ENCODE peak calls at places on chromosome 18, in nine cellular contexts. S is neural progenitor cell, H is GM23338, V is fibroblast of lung, W is astrocyte, A is GM23248, G is IMR-90, K is hepatocyte, B is OCI-LY7. Y is an unnamed sample.
A peak's percentile ranks its signal among the peaks of the same experiment; 100 is the strongest.

GRCh38 chr18:79791141-79791972 is 6.4 kb upstream of the KCNG2 start:
- DNase-seq in S (no peak), K (peak; percentile 72), B (no peak), V (peak; percentile 98), H (no peak), A (peak; percentile 93), G (peak; percentile 99), W (peak; percentile 98), Y (peak; percentile 77)

GRCh38 chr18:78579854-78580577 is 399.6 kb upstream of the SALL3 start:
- DNase-seq in W (no peak), B (no peak), K (no peak), A (no peak), G (no peak), S (no peak), H (no peak), V (no peak), Y (no peak)

GRCh38 chr18:9120796-9121195 is 15.8 kb upstream of the ANKRD12 start:
- DNase-seq in W (no peak), B (no peak), A (no peak), S (no peak), V (no peak), G (no peak), K (no peak), H (no peak), Y (no peak)

GRCh38 chr18:46265190-46266156 is 161.3 kb downstream of the HAUS1 start:
- DNase-seq in K (no peak), B (no peak), W (no peak), V (no peak), S (no peak), G (no peak), A (no peak), H (peak; percentile 24), Y (no peak)

GRCh38 chr18:35526476-35527120 is 28.8 kb upstream of the INO80C start:
- DNase-seq in W (peak; percentile 9), V (peak; percentile 28), S (no peak), G (no peak), K (no peak), A (peak; percentile 46), B (no peak), H (peak; percentile 50), Y (peak; percentile 52)

GRCh38 chr18:37497836-37498518 is 67.6 kb downstream of the CELF4 start:
- DNase-seq in K (no peak), B (no peak), W (no peak), S (no peak), H (no peak), G (no peak), V (no peak), A (no peak), Y (peak; percentile 8)

GRCh38 chr18:45879681-45880655 is 54.5 kb downstream of the SIGLEC15 start:
- DNase-seq in G (peak; percentile 65), K (peak; percentile 85), V (peak; percentile 66), B (peak; percentile 30), S (peak; percentile 86), W (peak; percentile 29), A (peak; percentile 74), H (peak; percentile 86), Y (peak; percentile 50)

GRCh38 chr18:41577529-41577928 is 377.5 kb upstream of the PIK3C3 start:
- DNase-seq in S (no peak), B (no peak), W (no peak), K (no peak), H (no peak), G (no peak), A (no peak), V (no peak), Y (no peak)

GRCh38 chr18:10798727-10799435 is 273.1 kb downstream of the NAPG start:
- DNase-seq in G (peak; percentile 16), W (peak; percentile 19), K (peak; percentile 75), V (peak; percentile 11), S (no peak), A (peak; percentile 10), B (no peak), H (peak; percentile 18), Y (no peak)

GRCh38 chr18:9612215-9612830 is 2.0 kb downstream of the PPP4R1 start:
- DNase-seq in H (peak; percentile 37), K (peak; percentile 61), V (peak; percentile 58), A (peak; percentile 75), S (peak; percentile 32), B (peak; percentile 72), G (peak; percentile 58), W (peak; percentile 32), Y (peak; percentile 67)

GRCh38 chr18:22335644-22336275 is 82.0 kb downstream of the CTAGE1 start:
- DNase-seq in G (no peak), W (no peak), B (no peak), S (no peak), A (no peak), H (no peak), K (no peak), V (no peak), Y (no peak)

GRCh38 chr18:37383036-37383788 is 182.4 kb downstream of the CELF4 start:
- DNase-seq in S (no peak), B (no peak), V (no peak), A (peak; percentile 54), H (peak; percentile 49), W (no peak), G (no peak), K (no peak), Y (no peak)

GRCh38 chr18:46054956-46055831 is 16.9 kb downstream of the PSTPIP2 start:
- DNase-seq in V (no peak), G (no peak), A (no peak), B (no peak), H (no peak), K (no peak), W (no peak), S (no peak), Y (no peak)

GRCh38 chr18:39845673-39846072 is 2109.4 kb upstream of the PIK3C3 start:
- DNase-seq in K (no peak), H (no peak), G (no peak), A (no peak), S (no peak), W (no peak), V (peak; percentile 30), B (no peak), Y (no peak)
- H2AFZ ChIP-seq in K (no peak overlapping the region), H (no peak overlapping the region), G (no peak overlapping the region), A (no peak overlapping the region), S (no peak overlapping the region), W (no peak overlapping the region), V (no peak overlapping the region), B (no peak overlapping the region), Y (no peak overlapping the region)

GRCh38 chr18:68314403-68314802 is 400.5 kb downstream of the TMX3 start:
- DNase-seq in G (peak; percentile 35), S (no peak), W (peak; percentile 51), K (peak; percentile 10), B (no peak), V (no peak), A (peak; percentile 4), H (no peak), Y (no peak)

DNA sequence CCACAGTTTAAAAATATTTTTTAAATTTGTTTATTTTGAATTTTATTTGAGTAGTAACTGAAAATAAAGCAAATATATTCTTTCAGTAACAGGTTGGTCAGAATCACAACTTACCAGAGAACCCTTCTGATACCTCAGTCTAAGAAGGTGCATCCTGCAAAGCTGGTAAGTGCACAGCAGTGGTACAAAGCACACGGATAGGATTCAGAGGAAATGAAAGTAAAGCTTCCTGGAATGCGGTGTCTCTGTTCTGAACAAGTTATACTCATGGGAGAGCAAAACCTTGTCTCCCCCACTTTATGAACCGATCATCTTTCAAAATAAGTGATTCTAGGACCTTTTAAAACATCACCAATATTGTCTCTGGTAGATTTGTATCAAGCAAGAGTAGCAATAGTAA is 398.3 kb downstream of the TMX3 start:
- DNase-seq in G (peak; percentile 28), K (no peak), W (peak; percentile 25), H (peak; percentile 2), B (no peak), S (no peak), A (peak; percentile 64), V (peak; percentile 38), Y (peak; percentile 5)
- H2AFZ ChIP-seq in G (no peak overlapping the region), K (peak overlapping the region; percentile 4), W (peak overlapping the region; percentile 54), H (no peak overlapping the region), B (no peak overlapping the region), S (no peak overlapping the region), A (peak overlapping the region; percentile 99), V (peak overlapping the region; percentile 82), Y (peak overlapping the region; percentile 61)

GRCh38 chr18:61750840-61751668 is 141.8 kb downstream of the RNF152 start:
- DNase-seq in V (no peak), W (no peak), K (no peak), A (no peak), H (no peak), G (no peak), S (no peak), B (no peak), Y (no peak)

GRCh38 chr18:61754039-61754583 is 138.7 kb downstream of the RNF152 start:
- DNase-seq in K (no peak), G (no peak), A (no peak), H (no peak), B (no peak), S (no peak), V (no peak), W (no peak), Y (no peak)

GRCh38 chr18:61755553-61755952 is 137.3 kb downstream of the RNF152 start:
- DNase-seq in G (peak; percentile 18), S (no peak), V (no peak), W (no peak), A (no peak), K (no peak), B (no peak), H (no peak), Y (no peak)

GRCh38 chr18:61753373-61753772 is 139.4 kb downstream of the RNF152 start:
- DNase-seq in H (no peak), K (no peak), S (peak; percentile 17), B (no peak), G (no peak), V (no peak), A (no peak), W (no peak), Y (no peak)

GRCh38 chr18:61752973-61753372 is 139.8 kb downstream of the RNF152 start:
- DNase-seq in V (no peak), W (no peak), H (no peak), B (no peak), K (no peak), G (no peak), A (no peak), S (no peak), Y (no peak)
- H2AFZ ChIP-seq in V (no peak overlapping the region), W (no peak overlapping the region), H (no peak overlapping the region), B (no peak overlapping the region), K (no peak overlapping the region), G (peak overlapping the region; percentile 37), A (no peak overlapping the region), S (no peak overlapping the region), Y (no peak overlapping the region)

GRCh38 chr18:47829831-47830230 is 100.6 kb downstream of the SMAD2 start:
- DNase-seq in G (no peak), V (no peak), S (no peak), W (peak; percentile 49), H (no peak), K (no peak), A (no peak), B (no peak), Y (no peak)
- H2AFZ ChIP-seq in G (no peak overlapping the region), V (no peak overlapping the region), S (no peak overlapping the region), W (no peak overlapping the region), H (no peak overlapping the region), K (no peak overlapping the region), A (no peak overlapping the region), B (no peak overlapping the region), Y (no peak overlapping the region)

DNA sequence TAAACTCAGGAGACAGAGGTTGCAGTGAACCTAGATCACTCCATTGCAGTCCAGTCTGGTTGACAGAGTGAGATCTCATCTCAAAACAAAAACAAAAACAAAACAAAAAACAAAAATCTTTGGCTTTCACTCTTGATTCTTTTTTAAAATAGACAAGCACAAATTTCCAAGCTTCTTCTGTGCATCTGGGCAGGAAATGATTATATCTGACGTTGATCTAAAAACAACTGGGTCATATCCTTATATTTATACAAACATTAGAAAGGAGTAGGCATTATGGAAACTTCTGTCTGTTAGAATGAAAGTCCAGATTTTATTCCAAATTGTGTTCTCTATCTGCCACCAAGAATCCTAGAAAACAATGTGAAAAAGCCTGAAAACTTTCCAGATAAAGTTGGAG is 26.2 kb upstream of the PMAIP1 start:
- DNase-seq in K (no peak), A (peak; percentile 17), W (no peak), B (no peak), S (no peak), H (no peak), G (peak; percentile 58), V (no peak), Y (no peak)
- H2AFZ ChIP-seq in K (no peak overlapping the region), A (peak overlapping the region; percentile 76), W (peak overlapping the region; percentile 40), B (peak overlapping the region; percentile 60), S (no peak overlapping the region), H (peak overlapping the region; percentile 75), G (peak overlapping the region; percentile 60), V (peak overlapping the region; percentile 51), Y (no peak overlapping the region)